ENCODE peak calls at places on chromosomes 12 and 14, in nine cellular contexts. U is aorta; H is NCI-H226; D is hypothalamus; A is GM13976; Y is CD8-positive, alpha-beta T cell; S is astrocyte of the hippocampus; N is stimulated activated CD8-positive, alpha-beta memory T cell treated with anti-CD3 and anti-CD28 coated beads, Interleukin-7, amount 100 ng/mL, for 48 hours; J is adipocyte. Q is an unnamed sample.

GRCh38 chr14:102314242-102315011 is 5.1 kb upstream of the ZNF839 start:
- DNase-seq in U (peak), H (peak), D (peak), A (peak), Y (peak), S (peak), N (peak), J (peak), Q (peak)

GRCh38 chr12:23655112-23655511 is 294.4 kb downstream of the SOX5 start:
- DNase-seq in U (no peak), H (no peak), D (no peak), A (no peak), Y (no peak), S (no peak), N (no peak), J (no peak), Q (no peak)

GRCh38 chr12:95637471-95638155 is 86.3 kb upstream of the USP44 start:
- DNase-seq in U (no peak), H (peak), D (no peak), A (no peak), Y (no peak), S (peak), N (no peak), J (peak), Q (peak)

GRCh38 chr14:96307434-96307833 is 51.4 kb downstream of the BDKRB1 start:
- DNase-seq in U (no peak), H (no peak), D (no peak), A (no peak), Y (no peak), S (no peak), N (no peak), J (no peak), Q (no peak)

GRCh38 chr14:100606687-100607610 is 19.7 kb upstream of the BEGAIN start:
- DNase-seq in U (peak), H (no peak), D (no peak), A (peak), Y (no peak), S (no peak), N (no peak), J (no peak), Q (no peak)

GRCh38 chr14:41549282-41549681 is 57.4 kb upstream of the LRFN5 start:
- DNase-seq in U (no peak), H (no peak), D (no peak), A (no peak), Y (no peak), S (no peak), N (no peak), J (no peak), Q (no peak)

GRCh38 chr12:52697058-52697582 is 6.2 kb downstream of the KRT77 start:
- DNase-seq in U (no peak), H (no peak), D (no peak), A (no peak), Y (no peak), S (no peak), N (no peak), J (no peak), Q (no peak)

GRCh38 chr12:1540690-1541089 is 53.7 kb downstream of the FBXL14 start:
- DNase-seq in U (no peak), H (peak), D (no peak), A (no peak), Y (no peak), S (no peak), N (no peak), J (no peak), Q (no peak)

GRCh38 chr12:98788396-98788795 is 143.3 kb downstream of the APAF1 start:
- DNase-seq in U (no peak), H (no peak), D (no peak), A (no peak), Y (no peak), S (no peak), N (no peak), J (no peak), Q (no peak)

GRCh38 chr12:28024231-28024995 is 51.9 kb upstream of the PTHLH start:
- DNase-seq in U (no peak), H (peak), D (no peak), A (no peak), Y (no peak), S (peak), N (no peak), J (peak), Q (peak)

GRCh38 chr14:90554341-90554740 is 157.5 kb downstream of the CALM1 start:
- DNase-seq in U (peak), H (no peak), D (peak), A (no peak), Y (no peak), S (no peak), N (no peak), J (no peak), Q (no peak)

GRCh38 chr14:43313719-43314118 is 1193.4 kb downstream of the FSCB start:
- DNase-seq in U (no peak), H (no peak), D (no peak), A (no peak), Y (no peak), S (no peak), N (no peak), J (no peak), Q (no peak)

GRCh38 chr12:106841471-106842302 is 67.2 kb downstream of the RIC8B start:
- DNase-seq in U (no peak), H (no peak), D (no peak), A (peak), Y (peak), S (peak), N (no peak), J (peak), Q (peak)

Q was measured in AG08395.